ENCODE peak calls at places on chromosomes 16 and 17, in eight cellular contexts. S, W, G, Q, T, R, F and I are unnamed samples.

GRCh38 chr17:10600551-10600950 is 51.1 kb upstream of the MYH2 start:
- DNase-seq in Q (no peak), F (no peak), S (no peak), W (peak), G (no peak), R (no peak), T (peak), I (no peak)

GRCh38 chr16:13378151-13378550 is 476.8 kb downstream of the SHISA9 start:
- DNase-seq in R (no peak), F (no peak), W (peak), G (no peak), Q (no peak), S (no peak), T (peak), I (no peak)

GRCh38 chr16:65788434-65789147 is 577.9 kb upstream of the CDH5 start:
- DNase-seq in Q (no peak), F (no peak), W (no peak), T (no peak), G (no peak), S (no peak), R (no peak), I (no peak)

GRCh38 chr17:8005951-8006730 is 3.7 kb downstream of the GUCY2D start:
- DNase-seq in T (no peak), F (no peak), R (no peak), G (no peak), W (no peak), S (no peak), Q (no peak), I (peak)

GRCh38 chr16:10879681-10880589 is 2.9 kb downstream of the CIITA start:
- DNase-seq in F (peak), W (no peak), Q (no peak), S (no peak), R (no peak), T (no peak), G (no peak), I (no peak)

GRCh38 chr17:78252111-78252634 is 20.7 kb downstream of the TMEM235 start:
- DNase-seq in F (no peak), S (no peak), R (no peak), G (peak), T (no peak), Q (no peak), W (no peak), I (peak)

GRCh38 chr17:17834974-17835373 is 1.8 kb downstream of the SREBF1 start:
- DNase-seq in Q (peak), S (no peak), R (no peak), F (no peak), T (no peak), W (no peak), G (no peak), I (no peak)

GRCh38 chr16:54291107-54291980 is 4.8 kb upstream of the IRX3 start:
- DNase-seq in F (no peak), G (no peak), T (no peak), R (no peak), W (no peak), Q (no peak), S (no peak), I (no peak)

GRCh38 chr17:2564876-2565275 is 28.6 kb upstream of the PAFAH1B1 start:
- DNase-seq in R (peak), F (no peak), S (peak), T (peak), G (no peak), W (no peak), Q (no peak), I (no peak)

GRCh38 chr16:68255712-68256111 is 8.6 kb upstream of the SLC7A6 start:
- DNase-seq in R (no peak), Q (no peak), G (no peak), W (no peak), T (no peak), S (no peak), F (no peak), I (no peak)

GRCh38 chr17:41492351-41492750 is 2.6 kb upstream of the KRT36 start:
- DNase-seq in G (no peak), R (no peak), T (peak), F (no peak), W (peak), S (no peak), Q (no peak), I (no peak)

GRCh38 chr16:88282221-88283041 is 100.3 kb upstream of the ZNF469 start:
- DNase-seq in W (peak), R (no peak), G (no peak), S (no peak), F (no peak), T (peak), Q (no peak), I (no peak)

GRCh38 chr17:59851431-59852375 is 41.0 kb downstream of the TUBD1 start:
- DNase-seq in Q (no peak), G (no peak), T (peak), S (no peak), R (no peak), F (peak), W (peak), I (no peak)

GRCh38 chr16:72467157-72467759 is 295.3 kb upstream of the PMFBP1 start:
- DNase-seq in R (no peak), Q (peak), F (no peak), S (no peak), G (no peak), T (peak), W (peak), I (peak)

GRCh38 chr16:11340710-11341109 is 4.5 kb upstream of the RMI2 start:
- DNase-seq in Q (no peak), W (no peak), G (no peak), R (no peak), S (no peak), F (no peak), T (no peak), I (no peak)

GRCh38 chr17:146983-147761 is 9.8 kb downstream of the SCGB1C2 start:
- DNase-seq in F (peak), R (peak), W (no peak), Q (no peak), S (peak), G (no peak), T (no peak), I (no peak)

GRCh38 chr17:41777579-41778188 is 8.8 kb downstream of the JUP start:
- DNase-seq in S (peak), T (peak), R (peak), F (no peak), W (peak), Q (no peak), G (no peak), I (no peak)

GRCh38 chr16:85227924-85228462 is 115.7 kb upstream of the CIBAR2 start:
- DNase-seq in S (no peak), R (no peak), W (peak), T (peak), F (no peak), Q (peak), G (no peak), I (peak)
- TF ChIP-seq CTCF in S (no peak), R (no peak), W (no peak), T (peak), F (peak), Q (no peak), G (no peak), I (no peak)

GRCh38 chr17:73911726-73912359 is 267.6 kb upstream of the SDK2 start:
- DNase-seq in S (no peak), Q (no peak), W (no peak), F (no peak), T (no peak), R (no peak), G (no peak), I (no peak)
- TF ChIP-seq CTCF in S (no peak), Q (no peak), W (no peak), F (no peak), T (no peak), R (no peak), G (no peak), I (no peak)

GRCh38 chr16:1942810-1943726 is at the start of gene MSRB1:
- DNase-seq in T (peak), F (peak), W (peak), R (peak), S (peak), G (peak), Q (peak), I (peak)
- TF ChIP-seq CTCF in T (no peak), F (no peak), W (no peak), R (no peak), S (no peak), G (no peak), Q (no peak), I (no peak)

GRCh38 chr17:65109990-65110680 is 27.0 kb upstream of the RGS9 start:
- DNase-seq in F (no peak), S (no peak), G (no peak), Q (no peak), R (no peak), T (peak), W (no peak), I (no peak)
- TF ChIP-seq CTCF in F (no peak), S (no peak), G (no peak), Q (no peak), R (no peak), T (no peak), W (no peak), I (no peak)

GRCh38 chr16:50442221-50442620 is 73.4 kb upstream of the BRD7 start:
- DNase-seq in T (no peak), Q (no peak), W (no peak), R (no peak), S (no peak), G (no peak), F (no peak), I (no peak)
- TF ChIP-seq CTCF in T (no peak), Q (no peak), W (no peak), R (no peak), S (no peak), G (no peak), F (no peak), I (no peak)

GRCh38 chr17:82385559-82386255 is 14.1 kb downstream of the UTS2R start:
- DNase-seq in Q (no peak), S (peak), W (no peak), T (no peak), F (no peak), G (no peak), R (no peak), I (no peak)

GRCh38 chr17:82383411-82383810 is 11.8 kb downstream of the UTS2R start:
- DNase-seq in T (no peak), R (no peak), G (no peak), W (no peak), F (no peak), Q (no peak), S (peak), I (no peak)

GRCh38 chr17:82386256-82386831 is 14.8 kb downstream of the UTS2R start:
- DNase-seq in F (no peak), Q (no peak), T (no peak), S (no peak), R (no peak), G (no peak), W (no peak), I (no peak)

GRCh38 chr17:82384051-82384729 is 12.6 kb downstream of the UTS2R start:
- DNase-seq in Q (no peak), R (no peak), W (no peak), F (no peak), G (no peak), T (no peak), S (peak), I (no peak)

DNA sequence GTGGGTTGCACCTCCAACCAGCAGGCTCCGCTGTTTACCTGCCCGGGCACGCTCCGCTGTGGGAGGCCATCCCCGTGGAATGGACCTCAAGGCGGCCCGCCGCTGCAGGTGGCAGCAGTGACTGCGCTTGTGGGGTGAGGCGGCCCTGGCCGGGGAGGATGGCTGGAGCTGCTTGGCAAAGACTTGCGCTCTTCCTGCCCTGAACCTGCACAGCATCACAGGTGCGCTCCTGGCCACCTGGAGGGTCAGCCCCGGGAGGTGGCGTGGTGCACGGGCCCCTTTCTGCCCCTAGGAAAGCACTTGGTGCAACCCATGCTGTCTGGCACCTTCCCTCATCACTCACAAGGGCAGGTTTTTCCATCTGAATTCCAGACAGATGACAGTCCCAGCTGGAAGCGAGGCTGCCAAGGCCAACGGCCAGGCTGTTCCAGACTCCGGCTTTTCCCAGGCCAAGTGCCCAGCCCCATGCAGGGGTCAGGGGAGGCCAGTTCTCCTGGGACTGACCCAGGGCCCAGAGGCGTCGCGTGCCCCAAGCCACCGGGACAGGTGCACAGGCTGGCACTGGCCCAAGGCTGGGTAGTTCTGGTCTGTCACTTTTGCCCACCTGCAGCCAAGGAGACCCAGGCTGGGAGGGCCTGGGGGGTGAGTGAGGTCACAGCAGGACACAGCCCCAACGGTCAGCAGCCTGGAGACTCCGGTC is 13.3 kb downstream of the UTS2R start:
- DNase-seq in R (peak), W (peak), T (peak), Q (no peak), S (peak), G (no peak), F (peak), I (no peak)
- TF ChIP-seq CTCF in R (peak), W (no peak), T (no peak), Q (no peak), S (peak), G (no peak), F (no peak), I (no peak)

DNA sequence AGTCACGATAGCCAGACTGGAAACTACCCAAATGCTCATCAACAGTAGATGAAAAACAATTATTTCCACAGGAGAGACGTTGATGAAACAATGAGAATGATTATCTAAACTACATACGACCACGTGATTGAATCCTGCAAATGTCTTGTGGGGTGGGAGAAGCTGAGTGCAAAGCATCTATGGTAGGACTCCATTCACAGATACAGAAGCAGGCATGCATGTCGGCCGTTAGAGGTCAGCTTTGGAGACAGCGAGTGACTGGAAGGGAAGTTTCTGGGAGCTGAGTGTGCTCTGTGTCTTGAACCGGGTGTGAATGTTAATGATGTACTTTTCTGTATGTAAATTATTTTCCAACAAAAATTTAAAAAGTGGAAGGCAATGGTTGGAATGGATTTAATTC is 71.5 kb upstream of the DNAJA2 start:
- DNase-seq in F (no peak), W (peak), G (no peak), S (no peak), Q (no peak), T (peak), R (no peak), I (no peak)
- TF ChIP-seq CTCF in F (no peak), W (no peak), G (no peak), S (no peak), Q (peak), T (no peak), R (no peak), I (no peak)

DNA sequence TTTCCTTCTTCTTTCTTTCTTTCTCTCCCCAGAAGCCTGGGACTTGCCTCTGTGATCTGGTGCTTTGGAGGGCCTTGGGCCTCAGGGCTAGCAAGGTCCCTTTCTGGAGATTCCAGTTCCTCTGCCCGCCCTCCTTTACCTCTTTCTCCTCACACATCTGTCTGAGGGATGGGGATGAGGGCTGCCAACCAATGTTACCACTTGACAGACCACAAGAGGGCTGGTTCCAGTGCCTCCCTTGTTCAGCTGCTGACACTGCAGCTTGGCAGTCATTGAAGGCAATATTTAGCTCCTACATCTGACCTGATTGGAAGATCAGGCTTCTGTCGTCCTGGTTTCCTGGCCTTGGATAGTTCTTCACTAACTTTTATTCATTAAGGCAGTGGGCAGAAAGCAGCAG is 3.6 kb upstream of the ZNF652 start:
- DNase-seq in R (no peak), W (no peak), F (no peak), G (no peak), Q (no peak), T (peak), S (no peak), I (no peak)
- TF ChIP-seq CTCF in R (no peak), W (no peak), F (no peak), G (no peak), Q (no peak), T (peak), S (no peak), I (no peak)

GRCh38 chr16:8023326-8023725 is 567.0 kb downstream of the TMEM114 start:
- DNase-seq in G (no peak), F (no peak), S (no peak), W (no peak), T (no peak), R (no peak), Q (no peak), I (no peak)

GRCh38 chr16:8032406-8032805 is 557.9 kb downstream of the TMEM114 start:
- DNase-seq in W (no peak), R (no peak), Q (no peak), T (no peak), S (no peak), G (no peak), F (no peak), I (no peak)

DNA sequence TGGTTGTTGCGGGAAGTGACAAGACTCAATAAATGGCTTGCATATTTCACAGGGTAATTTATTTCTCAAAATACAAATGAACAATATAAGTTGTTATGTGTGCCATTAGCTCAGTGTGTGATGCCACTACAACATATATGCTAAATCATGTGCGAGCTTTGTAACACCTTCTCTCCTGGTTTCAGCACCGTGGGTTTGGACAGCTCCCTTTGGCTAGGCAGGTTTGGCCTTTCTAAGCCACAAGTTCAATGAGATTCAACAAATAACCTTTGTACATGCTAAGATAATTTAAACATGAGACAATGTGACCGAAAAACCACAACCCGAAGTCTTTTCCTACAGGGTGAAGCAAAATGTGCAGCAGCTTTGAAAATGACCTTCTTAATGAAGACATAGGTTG is 563.9 kb downstream of the TMEM114 start:
- DNase-seq in S (no peak), R (no peak), W (no peak), Q (no peak), F (no peak), G (no peak), T (no peak), I (no peak)
- TF ChIP-seq CTCF in S (no peak), R (no peak), W (no peak), Q (no peak), F (no peak), G (no peak), T (no peak), I (no peak)